ENCODE peak calls at places on chromosomes 1 and 21, in four cellular contexts. W, H, G and V are unnamed samples.

GRCh38 chr1:29380532-29380931 is 144.2 kb downstream of the PTPRU start:
- DNase-seq in G (no peak), W (no peak), H (no peak), V (no peak)

GRCh38 chr1:43270421-43271095 is 775 bp downstream of the TMEM125 start:
- DNase-seq in W (peak), H (peak), G (peak), V (no peak)

GRCh38 chr1:23592209-23592905 is 33.1 kb upstream of the ID3 start:
- DNase-seq in W (no peak), G (no peak), H (no peak), V (no peak)

GRCh38 chr1:40898434-40898900 is 36.3 kb upstream of the CITED4 start:
- DNase-seq in G (peak), W (peak), H (no peak), V (no peak)

GRCh38 chr1:1318131-1318652 is 6.3 kb downstream of the INTS11 start:
- DNase-seq in W (peak), G (peak), H (peak), V (peak)

GRCh38 chr21:42073140-42074099 is 2.3 kb downstream of the UMODL1 start:
- DNase-seq in W (no peak), H (no peak), G (no peak), V (no peak)

GRCh38 chr1:1569341-1569740 is 5.3 kb downstream of the SSU72 start:
- DNase-seq in G (no peak), W (no peak), H (no peak), V (no peak)

GRCh38 chr1:226881515-226882185 is 11.2 kb downstream of the PSEN2 start:
- DNase-seq in W (no peak), G (no peak), H (no peak), V (no peak)

GRCh38 chr1:231919900-231920299 is 293.3 kb downstream of the DISC1 start:
- DNase-seq in G (no peak), W (no peak), H (peak), V (no peak)

GRCh38 chr1:31591425-31592093 is 15.2 kb downstream of the TINAGL1 start:
- DNase-seq in W (no peak), H (no peak), G (no peak), V (peak)

GRCh38 chr1:81305997-81306452 is 494.7 kb upstream of the ADGRL2 start:
- DNase-seq in H (no peak), W (no peak), G (no peak), V (peak)

GRCh38 chr1:201503397-201504176 is 3.3 kb downstream of the CSRP1 start:
- DNase-seq in G (peak), H (peak), W (no peak), V (no peak)
- TF ChIP-seq POLR2A in G (no peak), H (no peak), W (peak), V (no peak)

GRCh38 chr21:45295576-45296365 is 8.1 kb upstream of the POFUT2 start:
- DNase-seq in W (no peak), H (no peak), G (peak), V (peak)
- TF ChIP-seq POLR2A in W (no peak), H (no peak), G (no peak), V (no peak)

DNA sequence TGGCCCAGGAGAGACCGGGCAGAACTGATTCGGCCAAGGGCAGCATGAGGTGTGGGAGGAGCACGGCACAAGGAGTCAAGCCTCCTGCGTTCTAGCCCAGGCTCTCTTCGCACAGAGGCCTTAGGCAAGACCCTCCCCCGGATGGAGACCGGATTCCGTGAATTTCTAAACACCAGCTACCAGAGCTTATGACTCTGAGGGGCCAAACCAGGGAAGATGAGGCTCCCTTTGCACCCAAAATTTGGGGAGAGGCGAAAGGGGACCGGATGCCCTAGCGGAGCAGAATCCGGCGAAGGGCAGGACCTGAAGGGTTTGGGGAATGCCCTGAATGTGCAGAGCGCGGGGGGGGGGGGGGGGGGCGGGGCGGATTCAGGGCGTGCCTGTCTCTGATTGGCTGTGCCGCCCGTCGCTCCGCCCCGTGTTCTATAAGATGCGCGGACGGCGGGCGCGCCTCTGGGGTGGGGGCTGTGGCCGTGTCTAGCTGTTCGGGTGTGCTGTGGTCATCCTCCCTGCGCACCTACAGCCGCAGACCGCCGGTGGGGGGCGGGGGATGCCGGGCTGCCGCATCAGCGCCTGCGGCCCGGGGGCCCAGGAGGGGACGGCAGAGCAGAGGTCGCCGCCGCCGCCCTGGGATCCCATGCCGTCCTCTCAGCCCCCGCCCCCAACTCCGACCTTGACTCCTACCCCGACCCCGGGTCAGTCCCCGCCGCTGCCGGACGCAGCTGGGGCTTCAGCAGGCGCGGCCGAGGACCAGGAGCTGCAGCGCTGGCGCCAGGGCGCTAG is at the start of gene TRNP1:
- DNase-seq in G (peak), W (peak), H (peak), V (no peak)
- TF ChIP-seq POLR2A in G (no peak), W (peak), H (peak), V (no peak)

GRCh38 chr1:41927118-41927517 is 8.4 kb upstream of the HIVEP3 start:
- DNase-seq in H (no peak), G (peak), W (no peak), V (no peak)
- TF ChIP-seq POLR2A in H (no peak), G (no peak), W (no peak), V (no peak)

GRCh38 chr1:15667362-15667761 is 16.8 kb upstream of the PLEKHM2 start:
- DNase-seq in G (no peak), W (no peak), H (no peak), V (no peak)
- TF ChIP-seq POLR2A in G (no peak), W (no peak), H (no peak), V (no peak)

DNA sequence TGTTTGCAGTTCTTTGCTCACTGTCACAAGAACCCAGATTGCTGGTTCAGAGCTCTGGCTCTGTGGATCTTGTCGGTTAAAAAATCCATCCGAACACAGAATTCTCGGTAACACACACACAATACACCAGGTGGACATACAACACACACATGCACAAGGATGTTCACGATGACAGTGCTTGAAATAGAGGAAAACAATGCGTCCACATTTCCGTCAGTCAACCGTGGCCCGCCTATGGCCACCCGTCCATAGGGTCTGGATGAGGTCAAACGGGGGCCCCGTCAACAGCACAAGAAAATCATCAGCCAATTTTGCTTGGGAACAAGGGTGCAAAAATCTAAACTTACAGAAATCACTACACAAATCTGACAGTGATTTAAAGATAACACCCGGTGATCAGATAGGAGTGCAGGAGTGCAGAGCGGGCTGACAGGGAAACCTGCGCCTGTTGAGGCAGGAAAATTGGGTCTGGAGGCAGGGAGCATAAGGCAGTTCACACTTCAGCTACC is 50.4 kb upstream of the SLC19A1 start:
- DNase-seq in G (no peak), H (no peak), W (no peak), V (no peak)
- TF ChIP-seq POLR2A in G (no peak), H (no peak), W (no peak), V (no peak)

GRCh38 chr1:234605493-234605982 is 4.4 kb downstream of the IRF2BP2 start:
- DNase-seq in G (no peak), H (no peak), W (no peak), V (no peak)

GRCh38 chr1:234607091-234608025 is 2.6 kb downstream of the IRF2BP2 start:
- DNase-seq in W (no peak), G (peak), H (peak), V (no peak)

GRCh38 chr1:234604726-234605492 is 5.1 kb downstream of the IRF2BP2 start:
- DNase-seq in W (no peak), H (no peak), G (no peak), V (no peak)

GRCh38 chr1:234606731-234607090 is 3.3 kb downstream of the IRF2BP2 start:
- DNase-seq in G (no peak), H (no peak), W (no peak), V (no peak)

DNA sequence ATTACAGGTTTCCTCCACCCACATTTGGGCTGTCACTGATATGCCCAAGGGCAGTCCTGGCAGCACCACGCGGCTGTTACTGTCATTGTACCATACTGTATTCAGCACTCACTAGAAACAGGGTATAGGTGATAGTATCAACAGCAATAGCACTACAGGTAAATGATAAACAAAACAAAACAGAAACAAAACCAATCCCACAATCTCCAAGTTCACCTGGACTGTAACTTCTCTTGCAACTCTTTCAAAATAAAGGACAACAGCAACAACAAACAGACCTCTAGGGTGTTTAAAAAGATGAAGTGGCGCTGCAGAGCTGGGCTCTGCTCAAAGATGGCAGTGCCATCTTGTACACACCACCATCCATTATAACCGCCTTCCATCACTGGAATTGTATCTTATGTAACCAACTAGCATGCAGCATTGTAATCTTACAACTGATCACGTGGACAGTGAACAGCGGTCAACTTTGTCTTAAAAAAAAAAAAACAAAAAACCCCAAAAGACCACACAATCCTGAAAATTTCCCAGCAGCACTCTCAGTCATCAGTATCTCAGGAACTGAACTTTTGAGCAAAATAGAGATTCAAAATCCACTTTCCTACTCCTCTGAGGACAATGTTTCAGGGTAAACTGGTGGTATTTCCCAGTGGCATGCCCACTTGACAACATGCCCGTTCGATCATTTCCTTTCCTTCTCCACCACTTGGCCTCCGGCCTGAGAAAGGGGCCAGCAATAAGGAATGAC is 3.8 kb downstream of the IRF2BP2 start:
- DNase-seq in G (peak), H (peak), W (no peak), V (peak)
- TF ChIP-seq POLR2A in G (no peak), H (no peak), W (no peak), V (no peak)

DNA sequence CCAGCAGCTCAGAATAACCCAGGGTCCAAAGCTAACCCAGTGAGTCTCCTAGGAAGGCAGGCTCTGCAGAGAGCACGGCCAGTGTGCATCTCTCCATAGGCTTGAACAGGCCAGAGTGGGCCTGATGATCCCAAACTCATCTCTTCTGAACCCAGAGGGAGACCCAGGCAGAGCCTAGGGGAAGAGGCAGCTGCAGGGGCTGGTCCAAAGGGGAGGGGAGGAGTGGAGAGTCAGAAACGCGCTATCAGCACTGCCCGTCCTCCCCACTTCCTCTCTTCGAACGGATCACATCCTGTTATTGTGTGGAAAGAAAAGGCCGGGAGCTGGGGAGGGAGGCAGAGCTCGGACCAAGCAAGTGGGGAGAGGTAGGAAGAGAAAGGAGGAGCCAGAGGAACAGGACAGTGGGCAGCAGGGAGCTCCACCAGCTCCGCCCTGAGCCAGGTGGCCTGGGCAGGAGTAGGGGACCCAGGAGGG is 20.2 kb downstream of the TAL1 start:
- DNase-seq in H (peak), G (no peak), W (no peak), V (peak)
- TF ChIP-seq POLR2A in H (no peak), G (no peak), W (no peak), V (no peak)

GRCh38 chr1:51329443-51330325 is 678 bp downstream of the TTC39A start:
- DNase-seq in H (peak), G (peak), W (peak), V (no peak)
- TF ChIP-seq POLR2A in H (peak), G (no peak), W (no peak), V (no peak)